ENCODE peak calls at places on chromosome 14, in ten cellular contexts. R is dorsolateral prefrontal cortex; U is NCI-H2171; N is activated CD4-positive, alpha-beta T cell treated with anti-CD3 and anti-CD28 coated beads for 24 hours; E is AG20443; W is stimulated activated CD8-positive, alpha-beta memory T cell treated with anti-CD3 and anti-CD28 coated beads, Interleukin-4, amount 100 ng/mL, for 1 hour; Y is Calu3; F is cerebellar cortex; G is NCI-H345; S is HL-60. Z is an unnamed sample.
A peak's percentile ranks its signal among the peaks of the same experiment; 100 is the strongest.

GRCh38 chr14:60344751-60345150 is 95.7 kb downstream of the PPM1A start:
- DNase-seq in R (no peak), U (no peak), N (no peak), E (no peak), W (no peak), Y (no peak), F (no peak), G (no peak), S (no peak), Z (no peak)

GRCh38 chr14:104524726-104525125 is 54.8 kb upstream of the C14orf180 start:
- DNase-seq in R (no peak), U (no peak), N (no peak), E (no peak), W (no peak), Y (no peak), F (no peak), G (no peak), S (no peak), Z (no peak)

GRCh38 chr14:28635387-28635786 is 131.2 kb upstream of the FOXG1 start:
- DNase-seq in R (no peak), U (no peak), N (no peak), E (peak; percentile 10), W (no peak), Y (peak; percentile 28), F (peak; percentile 9), G (peak; percentile 20), S (no peak), Z (peak; percentile 17)

GRCh38 chr14:93137864-93138263 is 22.1 kb upstream of the ITPK1 start:
- DNase-seq in R (no peak), U (no peak), N (no peak), E (no peak), W (no peak), Y (peak; percentile 71), F (no peak), G (peak; percentile 79), S (no peak), Z (no peak)

GRCh38 chr14:97878727-97879126 is 1081.5 kb downstream of the VRK1 start:
- DNase-seq in R (no peak), U (no peak), N (no peak), E (no peak), W (peak; percentile 7), Y (no peak), F (no peak), G (no peak), S (no peak), Z (no peak)

GRCh38 chr14:22104971-22105641 is 431.5 kb upstream of the OR4E1 start:
- DNase-seq in R (no peak), U (no peak), N (no peak), E (no peak), W (no peak), Y (no peak), F (no peak), G (no peak), S (no peak), Z (no peak)

GRCh38 chr14:24150993-24151392 is 3.7 kb downstream of the RNF31 start:
- DNase-seq in R (no peak), U (no peak), N (no peak), E (no peak), W (no peak), Y (no peak), F (no peak), G (no peak), S (no peak), Z (no peak)

GRCh38 chr14:99595034-99595433 is 9.0 kb downstream of the CCDC85C start:
- DNase-seq in R (no peak), U (no peak), N (no peak), E (no peak), W (no peak), Y (no peak), F (no peak), G (no peak), S (no peak), Z (peak; percentile 28)

GRCh38 chr14:24272442-24272841 is 1.0 kb upstream of the RABGGTA start:
- DNase-seq in R (no peak), U (no peak), N (no peak), E (no peak), W (no peak), Y (no peak), F (no peak), G (no peak), S (no peak), Z (no peak)

GRCh38 chr14:100711117-100711462 is 15.6 kb upstream of the DLK1 start:
- DNase-seq in R (no peak), U (no peak), N (no peak), E (no peak), W (no peak), Y (no peak), F (no peak), G (no peak), S (no peak), Z (no peak)

GRCh38 chr14:64293976-64294671 is at the start of gene ESR2:
- DNase-seq in R (peak; percentile 45), U (no peak), N (no peak), E (peak; percentile 52), W (no peak), Y (peak; percentile 10), F (no peak), G (peak; percentile 39), S (no peak), Z (peak; percentile 33)

GRCh38 chr14:86865934-86866333 is 1127.0 kb downstream of the GALC start:
- DNase-seq in R (no peak), U (no peak), N (no peak), E (no peak), W (no peak), Y (no peak), F (no peak), G (no peak), S (no peak), Z (peak; percentile 25)

GRCh38 chr14:104968153-104968527 is 10.0 kb downstream of the AHNAK2 start:
- DNase-seq in R (peak; percentile 40), U (no peak), N (no peak), E (peak; percentile 77), W (no peak), Y (peak; percentile 78), F (peak; percentile 38), G (peak; percentile 68), S (no peak), Z (peak; percentile 74)